ENCODE peak calls at places on chromosomes 1 and 21, in four cellular contexts. X is SJSA1, A is heart right ventricle, R is AG10803. O is an unnamed sample.

GRCh38 chr1:19439464-19440171 is 45.7 kb downstream of the CAPZB start:
- DNase-seq in R (no peak), A (no peak), X (no peak), O (no peak)

GRCh38 chr21:34598931-34599400 is 15.9 kb downstream of the RCAN1 start:
- DNase-seq in R (peak; percentile 23), X (peak; percentile 8), A (no peak), O (peak; percentile 63)

GRCh38 chr1:32695098-32695904 is 7.3 kb downstream of the SYNC start:
- DNase-seq in R (peak; percentile 92), X (peak; percentile 77), A (peak; percentile 65), O (no peak)

GRCh38 chr1:222073307-222073995 is 331.6 kb upstream of the DUSP10 start:
- DNase-seq in X (no peak), R (peak; percentile 90), A (no peak), O (no peak)

GRCh38 chr1:192747305-192747704 is 61.5 kb upstream of the RGS2 start:
- DNase-seq in R (peak; percentile 36), A (no peak), X (no peak), O (no peak)

GRCh38 chr1:162987866-162988265 is 81.3 kb upstream of the RGS4 start:
- DNase-seq in A (no peak), X (no peak), R (peak; percentile 44), O (peak; percentile 6)

GRCh38 chr21:18411565-18411964 is 8.0 kb upstream of the TMPRSS15 start:
- DNase-seq in X (no peak), A (no peak), R (no peak), O (no peak)

GRCh38 chr1:17643861-17644703 is 104.6 kb downstream of the ARHGEF10L start:
- DNase-seq in R (no peak), X (no peak), A (no peak), O (no peak)

GRCh38 chr1:35179864-35180263 is 13.1 kb downstream of the SFPQ start:
- DNase-seq in R (no peak), X (no peak), A (no peak), O (no peak)

GRCh38 chr1:35178874-35179380 is 14.0 kb downstream of the SFPQ start:
- DNase-seq in R (no peak), X (no peak), A (no peak), O (no peak)

GRCh38 chr1:35178295-35178695 is 14.7 kb downstream of the SFPQ start:
- DNase-seq in A (no peak), R (no peak), X (no peak), O (no peak)

GRCh38 chr1:35181790-35182455 is 11.0 kb downstream of the SFPQ start:
- DNase-seq in A (no peak), X (no peak), R (no peak), O (no peak)

GRCh38 chr1:35180776-35181374 is 12.1 kb downstream of the SFPQ start:
- DNase-seq in X (no peak), A (no peak), R (no peak), O (no peak)
- H3K4me3 ChIP-seq in X (no peak overlapping the region), A (no peak overlapping the region), R (no peak overlapping the region), O (no peak overlapping the region)

DNA sequence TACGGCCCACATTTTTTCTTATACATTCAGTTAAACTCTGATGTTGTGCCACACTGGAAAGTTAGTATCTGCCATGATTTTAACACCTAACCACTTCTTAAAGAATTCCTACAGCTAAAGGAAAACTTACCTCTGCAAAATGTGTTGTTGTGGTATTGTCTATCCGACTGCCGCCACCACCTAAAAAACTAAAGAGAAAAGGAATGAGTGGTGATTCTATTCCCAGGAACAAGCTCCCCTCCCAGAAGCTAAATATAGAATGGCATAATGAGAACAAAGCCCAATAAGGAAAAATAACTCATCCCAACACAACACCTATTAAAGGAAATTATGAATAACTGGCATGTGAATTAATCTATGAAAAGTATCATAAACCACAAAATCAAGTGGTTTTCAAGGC is 39.5 kb downstream of the RNF115 start:
- DNase-seq in R (no peak), A (no peak), X (no peak), O (no peak)
- H3K4me3 ChIP-seq in R (no peak overlapping the region), A (peak overlapping the region; percentile 56), X (no peak overlapping the region), O (no peak overlapping the region)

GRCh38 chr21:41767606-41768370 is 936 bp upstream of the RIPK4 start:
- DNase-seq in R (no peak), A (no peak), X (no peak), O (no peak)

GRCh38 chr21:41764558-41765392 is 2.1 kb downstream of the RIPK4 start:
- DNase-seq in A (no peak), R (no peak), X (no peak), O (no peak)

GRCh38 chr21:41766883-41767605 is at the start of gene RIPK4:
- DNase-seq in A (no peak), R (peak; percentile 40), X (no peak), O (peak; percentile 73)

GRCh38 chr21:41765393-41765950 is 1.4 kb downstream of the RIPK4 start:
- DNase-seq in R (no peak), X (no peak), A (no peak), O (no peak)

GRCh38 chr21:41766051-41766882 is 585 bp downstream of the RIPK4 start:
- DNase-seq in A (no peak), R (no peak), X (no peak), O (no peak)
- H3K4me3 ChIP-seq in A (peak overlapping the region; percentile 24), R (peak overlapping the region; percentile 55), X (peak overlapping the region; percentile 39), O (peak overlapping the region; percentile 74)

GRCh38 chr1:229027158-229027557 is 243.8 kb upstream of the RAB4A start:
- DNase-seq in X (no peak), A (no peak), R (no peak), O (no peak)
- H3K4me3 ChIP-seq in X (no peak overlapping the region), A (no peak overlapping the region), R (no peak overlapping the region), O (no peak overlapping the region)

DNA sequence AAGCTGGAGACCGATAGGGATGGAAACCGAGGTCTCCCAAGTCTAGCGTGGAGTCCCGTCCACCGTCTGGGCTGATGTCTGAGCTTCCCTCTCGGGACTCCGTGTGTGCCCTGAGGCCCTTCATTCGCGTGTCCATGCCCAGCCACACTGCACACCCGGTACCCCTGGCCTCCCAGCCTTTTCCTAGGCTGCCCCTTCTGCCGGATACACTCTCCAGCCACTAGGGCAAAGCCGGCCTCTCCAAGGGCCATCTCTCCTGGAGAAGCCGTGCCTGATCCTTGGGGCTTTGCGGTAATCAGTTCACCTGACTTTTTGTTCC is 49.4 kb upstream of the SLC2A1 start:
- DNase-seq in X (no peak), R (no peak), A (no peak), O (no peak)
- H3K4me3 ChIP-seq in X (no peak overlapping the region), R (no peak overlapping the region), A (no peak overlapping the region), O (peak overlapping the region; percentile 11)

GRCh38 chr1:66751160-66751559 is 1.1 kb upstream of the DYNLT5 start:
- DNase-seq in A (no peak), X (no peak), R (no peak), O (no peak)

GRCh38 chr1:66747500-66747899 is 4.8 kb upstream of the DYNLT5 start:
- DNase-seq in A (no peak), X (no peak), R (peak; percentile 82), O (no peak)

GRCh38 chr1:66750578-66750977 is 1.7 kb upstream of the DYNLT5 start:
- DNase-seq in A (no peak), R (no peak), X (no peak), O (no peak)

GRCh38 chr1:66752671-66753371 is 562 bp downstream of the DYNLT5 start:
- DNase-seq in A (no peak), X (no peak), R (no peak), O (no peak)

GRCh38 chr1:66752000-66752592 is at the start of gene DYNLT5:
- DNase-seq in R (peak; percentile 64), X (no peak), A (peak; percentile 74), O (no peak)
- H3K4me3 ChIP-seq in R (peak within 1 kb of the TSS; percentile 59), X (no peak within 1 kb of the TSS), A (peak within 1 kb of the TSS; percentile 59), O (no peak within 1 kb of the TSS)

O was measured in HCT116.